ENCODE peak calls at places on chromosomes 7 and 10, in five cellular contexts. X is aorta; S is activated naive CD4-positive, alpha-beta T cell; N is AG04450; V is upper lobe of right lung. A is an unnamed sample.

GRCh38 chr10:72340911-72341310 is 13.8 kb downstream of the DNAJB12 start:
- DNase-seq in X (peak), S (no peak), N (no peak), V (peak), A (no peak)

GRCh38 chr7:25521236-25521635 is 292.9 kb upstream of the NPVF start:
- DNase-seq in X (no peak), S (no peak), N (no peak), V (no peak), A (no peak)

GRCh38 chr7:47517821-47518480 is 64.0 kb downstream of the TNS3 start:
- DNase-seq in X (no peak), S (no peak), N (no peak), V (no peak), A (no peak)

GRCh38 chr7:118003438-118003837 is 130.2 kb upstream of the CTTNBP2 start:
- DNase-seq in X (no peak), S (no peak), N (no peak), V (no peak), A (no peak)

GRCh38 chr10:1188556-1189135 is 132.5 kb downstream of the WDR37 start:
- DNase-seq in X (no peak), S (no peak), N (no peak), V (peak), A (no peak)

GRCh38 chr7:123570390-123571182 is 13.0 kb upstream of the NDUFA5 start:
- DNase-seq in X (no peak), S (no peak), N (no peak), V (no peak), A (no peak)

GRCh38 chr7:117673839-117674238 is 194.0 kb downstream of the CFTR start:
- DNase-seq in X (no peak), S (no peak), N (no peak), V (no peak), A (no peak)

GRCh38 chr10:26937371-26937770 is 76.6 kb upstream of the ABI1 start:
- DNase-seq in X (no peak), S (no peak), N (no peak), V (no peak), A (no peak)

GRCh38 chr10:1228463-1228975 is 172.3 kb downstream of the WDR37 start:
- DNase-seq in X (no peak), S (no peak), N (no peak), V (no peak), A (no peak)

GRCh38 chr10:108141064-108141463 is 976.6 kb upstream of the SORCS1 start:
- DNase-seq in X (no peak), S (no peak), N (no peak), V (no peak), A (no peak)

GRCh38 chr7:45157286-45157652 is 322 bp upstream of the RAMP3 start:
- DNase-seq in X (peak), S (no peak), N (no peak), V (no peak), A (no peak)

GRCh38 chr7:34100661-34101060 is 195.3 kb downstream of the BMPER start:
- DNase-seq in X (no peak), S (no peak), N (no peak), V (no peak), A (no peak)

GRCh38 chr10:63286754-63287264 is 153.7 kb downstream of the NRBF2 start:
- DNase-seq in X (no peak), S (no peak), N (no peak), V (no peak), A (no peak)

GRCh38 chr7:6558837-6559236 is 7.6 kb upstream of the GRID2IP start:
- DNase-seq in X (no peak), S (no peak), N (no peak), V (no peak), A (no peak)

GRCh38 chr10:30007406-30007805 is 52.0 kb downstream of the JCAD start:
- DNase-seq in X (no peak), S (no peak), N (no peak), V (no peak), A (no peak)

GRCh38 chr7:192035-192649 is at the start of gene FAM20C:
- DNase-seq in X (peak), S (peak), N (peak), V (peak), A (peak)

GRCh38 chr10:119706521-119707278 is 19.1 kb upstream of the INPP5F start:
- DNase-seq in X (no peak), S (no peak), N (no peak), V (no peak), A (no peak)

A was measured in HS-5.